ENCODE peak calls at places on chromosomes 12 and 14, in four cellular contexts. One of them, this sample, is unnamed.
A peak's percentile ranks its signal among the peaks of the same experiment; 100 is the strongest.

GRCh38 chr12:49789992-49790391 is 38.2 kb downstream of the NCKAP5L start:
- DNase-seq in AG04450: no peak
- DNase-seq in lower leg skin: no peak
- DNase-seq in adrenal gland: no peak
- DNase-seq in this sample: no peak

GRCh38 chr12:26884765-26885576 is 52.0 kb upstream of the ITPR2 start:
- DNase-seq in AG04450: peak; percentile 42
- DNase-seq in lower leg skin: peak; percentile 95
- DNase-seq in adrenal gland: peak; percentile 88
- DNase-seq in this sample: peak; percentile 92

GRCh38 chr12:88428350-88428749 is 151.9 kb downstream of the KITLG start:
- DNase-seq in AG04450: no peak
- DNase-seq in lower leg skin: no peak
- DNase-seq in adrenal gland: no peak
- DNase-seq in this sample: no peak

GRCh38 chr12:122096591-122097149 is 18.1 kb downstream of the MLXIP start:
- DNase-seq in AG04450: no peak
- DNase-seq in lower leg skin: no peak
- DNase-seq in adrenal gland: no peak
- DNase-seq in this sample: peak; percentile 37

GRCh38 chr12:98532687-98533304 is 17.4 kb downstream of the TMPO start:
- DNase-seq in AG04450: peak; percentile 23
- DNase-seq in lower leg skin: no peak
- DNase-seq in adrenal gland: no peak
- DNase-seq in this sample: no peak

GRCh38 chr12:88419794-88420193 is 160.5 kb downstream of the KITLG start:
- DNase-seq in AG04450: no peak
- DNase-seq in lower leg skin: no peak
- DNase-seq in adrenal gland: no peak
- DNase-seq in this sample: no peak

GRCh38 chr12:644818-645552 is 18.3 kb downstream of the NINJ2 start:
- DNase-seq in AG04450: no peak
- DNase-seq in lower leg skin: no peak
- DNase-seq in adrenal gland: no peak
- DNase-seq in this sample: no peak

GRCh38 chr14:35369701-35370191 is 34.8 kb downstream of the NFKBIA start:
- DNase-seq in AG04450: no peak
- DNase-seq in lower leg skin: no peak
- DNase-seq in adrenal gland: no peak
- DNase-seq in this sample: no peak

GRCh38 chr14:87175175-87175574 is 817.8 kb downstream of the GALC start:
- DNase-seq in AG04450: no peak
- DNase-seq in lower leg skin: no peak
- DNase-seq in adrenal gland: no peak
- DNase-seq in this sample: no peak

GRCh38 chr14:29016050-29016900 is 249.7 kb downstream of the FOXG1 start:
- DNase-seq in AG04450: no peak
- DNase-seq in lower leg skin: no peak
- DNase-seq in adrenal gland: no peak
- DNase-seq in this sample: no peak

GRCh38 chr14:26984318-26985177 is 386.7 kb upstream of the NOVA1 start:
- DNase-seq in AG04450: no peak
- DNase-seq in lower leg skin: no peak
- DNase-seq in adrenal gland: peak; percentile 61
- DNase-seq in this sample: peak; percentile 67

GRCh38 chr14:64109821-64110554 is 184.2 kb downstream of the ESR2 start:
- DNase-seq in AG04450: peak; percentile 6
- DNase-seq in lower leg skin: no peak
- DNase-seq in adrenal gland: no peak
- DNase-seq in this sample: no peak

GRCh38 chr14:67335781-67336180 is 23.8 kb downstream of the ATP6V1D start:
- DNase-seq in AG04450: no peak
- DNase-seq in lower leg skin: no peak
- DNase-seq in adrenal gland: no peak
- DNase-seq in this sample: no peak

GRCh38 chr12:121494093-121494787 is 86.6 kb downstream of the KDM2B start:
- DNase-seq in AG04450: peak; percentile 8
- DNase-seq in lower leg skin: no peak
- DNase-seq in adrenal gland: no peak
- DNase-seq in this sample: peak; percentile 43

GRCh38 chr12:122226366-122227222 is 742 bp upstream of the DIABLO start:
- DNase-seq in AG04450: no peak
- DNase-seq in lower leg skin: no peak
- DNase-seq in adrenal gland: no peak
- DNase-seq in this sample: no peak

GRCh38 chr12:94491489-94491888 is 31.8 kb upstream of the CEP83 start:
- DNase-seq in AG04450: no peak
- DNase-seq in lower leg skin: no peak
- DNase-seq in adrenal gland: no peak
- DNase-seq in this sample: no peak

GRCh38 chr12:41188058-41188840 is at the start of gene PDZRN4:
- DNase-seq in AG04450: no peak
- DNase-seq in lower leg skin: peak; percentile 82
- DNase-seq in adrenal gland: peak; percentile 32
- DNase-seq in this sample: no peak

GRCh38 chr12:89856431-89856830 is 147.8 kb upstream of the ATP2B1 start:
- DNase-seq in AG04450: no peak
- DNase-seq in lower leg skin: no peak
- DNase-seq in adrenal gland: no peak
- DNase-seq in this sample: no peak

GRCh38 chr12:2017724-2018337 is 13.6 kb upstream of the DCP1B start:
- DNase-seq in AG04450: no peak
- DNase-seq in lower leg skin: no peak
- DNase-seq in adrenal gland: no peak
- DNase-seq in this sample: no peak

GRCh38 chr12:51886021-51886710 is 1.7 kb upstream of the ANKRD33 start:
- DNase-seq in AG04450: peak; percentile 81
- DNase-seq in lower leg skin: peak; percentile 93
- DNase-seq in adrenal gland: peak; percentile 58
- DNase-seq in this sample: peak; percentile 59

GRCh38 chr12:29066061-29066588 is 83.0 kb upstream of the FAR2 start:
- DNase-seq in AG04450: no peak
- DNase-seq in lower leg skin: no peak
- DNase-seq in adrenal gland: no peak
- DNase-seq in this sample: no peak

GRCh38 chr12:124554429-124555029 is 12.9 kb downstream of the NCOR2 start:
- DNase-seq in AG04450: no peak
- DNase-seq in lower leg skin: no peak
- DNase-seq in adrenal gland: no peak
- DNase-seq in this sample: no peak

GRCh38 chr14:41498959-41499358 is 107.7 kb upstream of the LRFN5 start:
- DNase-seq in AG04450: no peak
- DNase-seq in lower leg skin: no peak
- DNase-seq in adrenal gland: no peak
- DNase-seq in this sample: no peak

GRCh38 chr14:103121846-103122577 is 1.2 kb upstream of the TNFAIP2 start:
- DNase-seq in AG04450: no peak
- DNase-seq in lower leg skin: peak; percentile 97
- DNase-seq in adrenal gland: peak; percentile 72
- DNase-seq in this sample: peak; percentile 79

GRCh38 chr12:27631813-27632491 is 64.3 kb upstream of the REP15 start:
- DNase-seq in AG04450: no peak
- DNase-seq in lower leg skin: no peak
- DNase-seq in adrenal gland: no peak
- DNase-seq in this sample: no peak

GRCh38 chr14:104284107-104284592 is 145.8 kb downstream of the KIF26A start:
- DNase-seq in AG04450: no peak
- DNase-seq in lower leg skin: peak; percentile 60
- DNase-seq in adrenal gland: no peak
- DNase-seq in this sample: peak; percentile 39

GRCh38 chr12:128609861-128610260 is 213.9 kb downstream of the SLC15A4 start:
- DNase-seq in AG04450: no peak
- DNase-seq in lower leg skin: no peak
- DNase-seq in adrenal gland: no peak
- DNase-seq in this sample: no peak

GRCh38 chr14:75234173-75234855 is 44.3 kb upstream of the FOS start:
- DNase-seq in AG04450: peak; percentile 66
- DNase-seq in lower leg skin: no peak
- DNase-seq in adrenal gland: no peak
- DNase-seq in this sample: peak; percentile 48

GRCh38 chr14:69739486-69739885 is 27.5 kb upstream of the SRSF5 start:
- DNase-seq in AG04450: no peak
- DNase-seq in lower leg skin: no peak
- DNase-seq in adrenal gland: no peak
- DNase-seq in this sample: no peak

GRCh38 chr14:87990687-87991086 is 2.3 kb downstream of the GALC start:
- DNase-seq in AG04450: no peak
- DNase-seq in lower leg skin: no peak
- DNase-seq in adrenal gland: no peak
- DNase-seq in this sample: no peak

GRCh38 chr12:2117541-2117940 is 64.8 kb downstream of the CACNA1C start:
- DNase-seq in AG04450: no peak
- DNase-seq in lower leg skin: no peak
- DNase-seq in adrenal gland: no peak
- DNase-seq in this sample: no peak

DNA sequence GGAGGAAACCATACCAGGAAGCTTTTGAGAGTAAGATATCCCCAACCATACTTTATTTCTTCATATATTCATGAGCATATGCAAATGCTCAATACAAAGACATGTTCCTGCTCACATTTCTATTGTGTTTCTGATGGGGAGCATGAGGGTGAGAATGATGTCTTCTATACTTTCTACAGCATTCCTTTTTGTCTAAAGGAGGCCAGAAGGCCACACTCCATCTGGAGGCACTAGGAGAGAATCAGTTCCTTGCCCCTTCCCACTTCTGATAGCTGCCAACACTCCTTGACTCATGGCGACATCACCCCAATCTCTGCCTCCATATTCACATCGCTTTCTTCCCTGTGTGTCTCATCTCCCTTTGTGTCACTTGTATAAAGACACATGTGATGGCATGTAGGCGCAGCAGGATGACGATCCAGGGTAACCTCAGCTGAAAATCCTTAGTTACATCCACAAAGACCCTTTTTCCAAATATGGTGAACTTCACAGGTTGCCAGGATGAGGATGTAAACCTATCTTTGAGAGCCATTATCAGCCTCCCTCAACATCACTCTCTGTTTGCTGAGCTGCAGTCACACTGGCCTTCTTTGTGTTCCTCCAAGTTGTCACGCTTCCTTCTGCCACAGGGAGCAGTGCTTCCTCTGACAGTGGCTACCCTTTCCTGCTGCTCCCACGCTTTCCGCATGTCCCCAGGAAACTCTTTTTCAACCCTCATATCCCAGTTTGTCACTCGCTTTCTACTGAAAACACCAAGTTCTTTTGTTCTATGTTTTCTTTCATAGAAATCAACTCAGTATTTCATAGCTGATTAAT is 96.9 kb downstream of the STXBP6 start:
- DNase-seq in AG04450: no peak
- DNase-seq in lower leg skin: no peak
- DNase-seq in adrenal gland: no peak
- DNase-seq in this sample: no peak
- TF ChIP-seq CTCF in AG04450: no peak
- TF ChIP-seq CTCF in lower leg skin: no peak
- TF ChIP-seq CTCF in adrenal gland: no peak
- TF ChIP-seq CTCF in this sample: peak; percentile 30

GRCh38 chr12:57772429-57773322 is at the start of gene EEF1AKMT3:
- DNase-seq in AG04450: no peak
- DNase-seq in lower leg skin: peak; percentile 94
- DNase-seq in adrenal gland: peak; percentile 62
- DNase-seq in this sample: peak; percentile 81

GRCh38 chr12:57777367-57777766 is 5.0 kb downstream of the EEF1AKMT3 start:
- DNase-seq in AG04450: no peak
- DNase-seq in lower leg skin: no peak
- DNase-seq in adrenal gland: no peak
- DNase-seq in this sample: no peak

GRCh38 chr12:57775044-57775443 is 2.6 kb downstream of the EEF1AKMT3 start:
- DNase-seq in AG04450: no peak
- DNase-seq in lower leg skin: no peak
- DNase-seq in adrenal gland: no peak
- DNase-seq in this sample: no peak

GRCh38 chr12:57776247-57776587 is 3.8 kb downstream of the EEF1AKMT3 start:
- DNase-seq in AG04450: no peak
- DNase-seq in lower leg skin: no peak
- DNase-seq in adrenal gland: no peak
- DNase-seq in this sample: no peak

GRCh38 chr12:57775563-57776246 is 3.3 kb downstream of the EEF1AKMT3 start:
- DNase-seq in AG04450: no peak
- DNase-seq in lower leg skin: no peak
- DNase-seq in adrenal gland: no peak
- DNase-seq in this sample: no peak
- TF ChIP-seq CTCF in AG04450: peak; percentile 6
- TF ChIP-seq CTCF in lower leg skin: no peak
- TF ChIP-seq CTCF in adrenal gland: no peak
- TF ChIP-seq CTCF in this sample: no peak

DNA sequence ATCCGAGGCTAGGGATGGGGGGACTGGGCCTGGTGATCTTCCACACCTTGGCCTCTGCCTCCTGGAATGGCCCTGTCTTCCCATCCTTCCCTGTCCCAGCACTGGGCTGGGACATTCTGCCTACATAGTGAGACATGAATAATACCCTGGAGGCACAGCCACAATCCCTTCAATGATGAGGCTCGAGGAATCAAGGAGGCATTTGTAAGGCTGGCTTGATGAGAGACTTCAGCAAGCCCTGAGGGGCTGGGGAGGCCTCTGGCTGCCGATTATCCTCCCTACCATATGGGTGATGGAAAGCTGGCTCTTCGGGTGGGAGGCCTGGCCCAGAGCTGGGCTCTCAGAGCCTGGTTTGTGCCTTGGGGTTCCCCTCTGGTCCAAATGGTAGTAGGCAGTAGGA is 92.5 kb downstream of the CALM1 start:
- DNase-seq in AG04450: no peak
- DNase-seq in lower leg skin: peak; percentile 61
- DNase-seq in adrenal gland: no peak
- DNase-seq in this sample: no peak
- TF ChIP-seq CTCF in AG04450: no peak
- TF ChIP-seq CTCF in lower leg skin: no peak
- TF ChIP-seq CTCF in adrenal gland: no peak
- TF ChIP-seq CTCF in this sample: no peak

GRCh38 chr14:85319101-85319500 is 210.8 kb upstream of the FLRT2 start:
- DNase-seq in AG04450: no peak
- DNase-seq in lower leg skin: no peak
- DNase-seq in adrenal gland: no peak
- DNase-seq in this sample: no peak

GRCh38 chr14:85315891-85316290 is 214.1 kb upstream of the FLRT2 start:
- DNase-seq in AG04450: no peak
- DNase-seq in lower leg skin: no peak
- DNase-seq in adrenal gland: no peak
- DNase-seq in this sample: no peak

GRCh38 chr14:85317491-85318021 is 212.4 kb upstream of the FLRT2 start:
- DNase-seq in AG04450: no peak
- DNase-seq in lower leg skin: no peak
- DNase-seq in adrenal gland: no peak
- DNase-seq in this sample: no peak

GRCh38 chr14:85316701-85317100 is 213.2 kb upstream of the FLRT2 start:
- DNase-seq in AG04450: no peak
- DNase-seq in lower leg skin: no peak
- DNase-seq in adrenal gland: no peak
- DNase-seq in this sample: no peak

DNA sequence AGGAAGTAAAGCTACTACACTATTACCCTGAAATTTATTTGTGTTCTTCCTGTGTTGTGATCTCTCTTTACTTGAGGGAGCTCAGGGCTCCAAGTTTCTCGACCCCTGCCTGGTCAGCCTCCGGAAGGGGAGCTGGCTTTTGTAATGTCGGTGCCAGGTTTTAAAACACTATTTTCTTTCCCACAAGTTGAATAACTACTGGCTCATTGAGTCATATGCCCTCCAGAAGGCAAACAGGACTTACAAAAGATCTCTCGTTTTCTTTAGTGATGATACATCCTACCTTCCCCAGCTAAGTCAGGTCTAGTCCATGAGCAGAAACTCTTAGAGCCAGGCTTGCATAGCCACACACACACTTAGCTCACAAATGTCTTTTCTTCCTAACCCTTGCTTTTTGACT is 209.9 kb upstream of the FLRT2 start:
- DNase-seq in AG04450: no peak
- DNase-seq in lower leg skin: no peak
- DNase-seq in adrenal gland: no peak
- DNase-seq in this sample: no peak
- TF ChIP-seq CTCF in AG04450: no peak
- TF ChIP-seq CTCF in lower leg skin: no peak
- TF ChIP-seq CTCF in adrenal gland: no peak
- TF ChIP-seq CTCF in this sample: no peak